ENCODE peak calls at places on chromosomes 16 and 17, in five cellular contexts. M is activated CD8-positive, alpha-beta memory T cell treated with anti-CD3 and anti-CD28 coated beads for 1 hour; B is fibroblast of mammary gland; J is WTC11; I is NCI-H2107. E is an unnamed sample.
A peak's percentile ranks its signal among the peaks of the same experiment; 100 is the strongest.

GRCh38 chr16:58454178-58454577 is 45.8 kb upstream of the NDRG4 start:
- DNase-seq in M (no peak), B (no peak), J (no peak), I (no peak), E (no peak)

GRCh38 chr16:13012591-13012990 is 111.2 kb downstream of the SHISA9 start:
- DNase-seq in M (no peak), B (no peak), J (no peak), I (no peak), E (no peak)

GRCh38 chr17:33109331-33110072 is 117.9 kb downstream of the SPACA3 start:
- DNase-seq in M (no peak), B (peak; percentile 31), J (no peak), I (no peak), E (no peak)

GRCh38 chr16:77807-78443 is at the start of gene MPG:
- DNase-seq in M (peak; percentile 32), B (peak; percentile 70), J (peak; percentile 75), I (no peak), E (no peak)

GRCh38 chr17:12983986-12984932 is 33.6 kb downstream of the ELAC2 start:
- DNase-seq in M (no peak), B (peak; percentile 99), J (no peak), I (no peak), E (no peak)

GRCh38 chr16:5428932-5429331 is 331.3 kb upstream of the EEF2KMT start:
- DNase-seq in M (no peak), B (no peak), J (peak; percentile 55), I (no peak), E (no peak)

GRCh38 chr16:58236231-58236690 is 38.4 kb upstream of the CSNK2A2 start:
- DNase-seq in M (peak; percentile 20), B (peak; percentile 58), J (peak; percentile 89), I (peak; percentile 7), E (no peak)

GRCh38 chr16:54034684-54035083 is 251.9 kb downstream of the IRX3 start:
- DNase-seq in M (no peak), B (peak; percentile 47), J (no peak), I (no peak), E (no peak)

GRCh38 chr16:1789643-1790045 is 3.9 kb downstream of the IGFALS start:
- DNase-seq in M (no peak), B (no peak), J (no peak), I (no peak), E (no peak)

GRCh38 chr16:80948886-80949502 is 57.7 kb downstream of the CMC2 start:
- DNase-seq in M (no peak), B (peak; percentile 59), J (peak; percentile 82), I (no peak), E (no peak)

GRCh38 chr17:66420961-66421371 is 118.6 kb downstream of the PRKCA start:
- DNase-seq in M (no peak), B (peak; percentile 91), J (no peak), I (no peak), E (no peak)

GRCh38 chr16:78122774-78123315 is 23.4 kb downstream of the WWOX start:
- DNase-seq in M (no peak), B (peak; percentile 66), J (no peak), I (no peak), E (no peak)

GRCh38 chr17:57892820-57893595 is 43.2 kb upstream of the MRPS23 start:
- DNase-seq in M (no peak), B (peak; percentile 99), J (peak; percentile 23), I (peak; percentile 67), E (peak; percentile 30)

GRCh38 chr16:80122155-80122554 is 418.6 kb upstream of the DYNLRB2 start:
- DNase-seq in M (no peak), B (peak; percentile 40), J (no peak), I (no peak), E (no peak)

GRCh38 chr17:64781394-64781793 is 119.3 kb upstream of the SMURF2 start:
- DNase-seq in M (no peak), B (no peak), J (peak; percentile 55), I (no peak), E (no peak)

GRCh38 chr16:22232277-22233049 is 26.4 kb downstream of the EEF2K start:
- DNase-seq in M (no peak), B (peak; percentile 63), J (no peak), I (no peak), E (no peak)

GRCh38 chr17:33052856-33053255 is 61.2 kb downstream of the SPACA3 start:
- DNase-seq in M (no peak), B (no peak), J (no peak), I (no peak), E (no peak)

GRCh38 chr16:81832801-81833547 is 53.9 kb downstream of the PLCG2 start:
- DNase-seq in M (no peak), B (no peak), J (no peak), I (no peak), E (no peak)

GRCh38 chr17:28688481-28688880 is 23.2 kb downstream of the PROCA1 start:
- DNase-seq in M (no peak), B (no peak), J (no peak), I (no peak), E (no peak)

GRCh38 chr17:50979524-50979927 is 113.4 kb upstream of the TOB1 start:
- DNase-seq in M (no peak), B (no peak), J (no peak), I (no peak), E (no peak)

GRCh38 chr17:80755650-80756405 is 211.2 kb downstream of the RPTOR start:
- DNase-seq in M (no peak), B (no peak), J (peak; percentile 43), I (peak; percentile 31), E (no peak)

GRCh38 chr17:80803451-80804428 is 187.9 kb upstream of the CHMP6 start:
- DNase-seq in M (no peak), B (no peak), J (no peak), I (no peak), E (no peak)

GRCh38 chr17:65515512-65515911 is 45.9 kb downstream of the AXIN2 start:
- DNase-seq in M (no peak), B (no peak), J (no peak), I (no peak), E (no peak)

GRCh38 chr17:8475227-8475626 is 39.5 kb downstream of the NDEL1 start:
- DNase-seq in M (no peak), B (no peak), J (no peak), I (no peak), E (no peak)

GRCh38 chr17:50564916-50565315 is 4.4 kb downstream of the CACNA1G start:
- DNase-seq in M (no peak), B (peak; percentile 76), J (no peak), I (no peak), E (no peak)